ENCODE peak calls at places on chromosome 2, in six cellular contexts. F is renal cortical epithelial cell; S is A549; X is NCI-H69; R is effector memory CD4-positive, alpha-beta T cell; H is NCI-H345. E is an unnamed sample.

GRCh38 chr2:229636568-229636967 is 77.8 kb downstream of the DNER start:
- DNase-seq in X (no peak), S (no peak), H (no peak), R (no peak), F (no peak), E (no peak)

GRCh38 chr2:157691131-157691530 is 62.5 kb upstream of the ACVR1C start:
- DNase-seq in R (no peak), H (no peak), S (no peak), X (peak; percentile 17), F (no peak), E (no peak)

GRCh38 chr2:10417551-10418335 is 30.4 kb downstream of the ODC1 start:
- DNase-seq in F (peak; percentile 38), R (no peak), H (no peak), S (no peak), X (no peak), E (no peak)

GRCh38 chr2:176193048-176193447 is 4.6 kb downstream of the HOXD1 start:
- DNase-seq in S (no peak), R (no peak), X (peak; percentile 80), F (peak; percentile 86), H (no peak), E (no peak)

GRCh38 chr2:124778076-124778475 is 753.0 kb downstream of the CNTNAP5 start:
- DNase-seq in H (no peak), R (no peak), F (peak; percentile 2), S (no peak), X (no peak), E (no peak)

GRCh38 chr2:220143336-220143735 is 515.9 kb downstream of the SLC4A3 start:
- DNase-seq in S (no peak), F (peak; percentile 90), H (no peak), R (no peak), X (no peak), E (no peak)

GRCh38 chr2:55364189-55365055 is 55.2 kb downstream of the CCDC88A start:
- DNase-seq in H (no peak), F (peak; percentile 85), S (peak; percentile 23), R (no peak), X (no peak), E (no peak)

GRCh38 chr2:59449264-59449663 is 1104.2 kb downstream of the BCL11A start:
- DNase-seq in H (no peak), F (no peak), X (no peak), S (no peak), R (no peak), E (no peak)

GRCh38 chr2:147382322-147382948 is 462.4 kb upstream of the ACVR2A start:
- DNase-seq in R (no peak), F (no peak), X (peak; percentile 93), H (peak; percentile 92), S (no peak), E (no peak)

GRCh38 chr2:184628051-184628450 is 29.7 kb downstream of the ZNF804A start:
- DNase-seq in F (no peak), R (no peak), X (no peak), H (no peak), S (no peak), E (no peak)

GRCh38 chr2:130135692-130136541 is 6.9 kb upstream of the POTEF start:
- DNase-seq in R (no peak), X (no peak), F (no peak), H (no peak), S (no peak), E (no peak)

GRCh38 chr2:16335606-16335930 is 330.1 kb downstream of the CYRIA start:
- DNase-seq in S (no peak), R (no peak), F (no peak), X (no peak), H (no peak), E (no peak)

GRCh38 chr2:233408366-233409285 is 54.3 kb downstream of the DGKD start:
- DNase-seq in S (no peak), H (peak; percentile 11), R (no peak), X (peak; percentile 74), F (no peak), E (no peak)

GRCh38 chr2:188404341-188405004 is 112.8 kb downstream of the GULP1 start:
- DNase-seq in S (no peak), R (no peak), H (no peak), X (no peak), F (peak; percentile 75), E (no peak)

GRCh38 chr2:122205637-122206036 is 450.2 kb downstream of the TSN start:
- DNase-seq in X (no peak), H (no peak), R (no peak), F (no peak), S (no peak), E (no peak)

GRCh38 chr2:26961603-26962184 is 8.7 kb upstream of the MAPRE3 start:
- DNase-seq in H (peak; percentile 89), R (peak; percentile 54), S (peak; percentile 97), X (peak; percentile 79), F (peak; percentile 65), E (peak; percentile 67)

GRCh38 chr2:11133936-11134320 is 21.3 kb upstream of the SLC66A3 start:
- DNase-seq in F (no peak), H (no peak), X (no peak), S (no peak), R (no peak), E (no peak)

GRCh38 chr2:151774506-151774905 is 40.2 kb upstream of the NEB start:
- DNase-seq in S (no peak), F (peak; percentile 94), X (no peak), H (no peak), R (no peak), E (no peak)

GRCh38 chr2:20146401-20146800 is 78.5 kb downstream of the SDC1 start:
- DNase-seq in F (no peak), R (no peak), H (no peak), X (no peak), S (no peak), E (no peak)

GRCh38 chr2:203786912-203787311 is 80.5 kb downstream of the CD28 start:
- DNase-seq in S (no peak), X (peak; percentile 5), R (no peak), F (no peak), H (peak; percentile 68), E (no peak)

GRCh38 chr2:241036397-241036963 is 38.1 kb downstream of the SNED1 start:
- DNase-seq in R (peak; percentile 45), F (peak; percentile 12), S (no peak), H (peak; percentile 47), X (peak; percentile 44), E (peak; percentile 85)

GRCh38 chr2:26068602-26069298 is 34.9 kb downstream of the RAB10 start:
- DNase-seq in F (peak; percentile 92), X (peak; percentile 26), S (peak; percentile 71), H (no peak), R (peak; percentile 13), E (peak; percentile 27)

GRCh38 chr2:218307415-218308090 is 15.2 kb upstream of the TMBIM1 start:
- DNase-seq in H (no peak), F (no peak), R (no peak), X (no peak), S (no peak), E (no peak)

GRCh38 chr2:105271393-105272045 is 30.0 kb downstream of the GPR45 start:
- DNase-seq in X (no peak), S (no peak), F (no peak), H (no peak), R (no peak), E (no peak)

GRCh38 chr2:217993817-217994459 is 8.9 kb downstream of the TNS1 start:
- DNase-seq in R (no peak), H (peak; percentile 65), X (peak; percentile 21), F (no peak), S (peak; percentile 70), E (peak; percentile 84)

GRCh38 chr2:9737053-9737875 is 106.0 kb upstream of the TAF1B start:
- DNase-seq in X (peak; percentile 30), H (peak; percentile 9), R (no peak), S (peak; percentile 26), F (peak; percentile 40), E (peak; percentile 57)

GRCh38 chr2:133878326-133878725 is 310.1 kb upstream of the NCKAP5 start:
- DNase-seq in F (no peak), X (no peak), R (no peak), S (no peak), H (no peak), E (no peak)

GRCh38 chr2:10184421-10184820 is 61.9 kb downstream of the RRM2 start:
- DNase-seq in R (no peak), H (no peak), S (no peak), F (no peak), X (no peak), E (no peak)

GRCh38 chr2:109218792-109219126 is 89.8 kb downstream of the SH3RF3 start:
- DNase-seq in S (no peak), R (no peak), F (no peak), X (no peak), H (no peak), E (no peak)

GRCh38 chr2:16248571-16249105 is 308.3 kb downstream of the MYCN start:
- DNase-seq in X (no peak), H (no peak), F (no peak), R (no peak), S (no peak), E (no peak)

GRCh38 chr2:48337871-48338270 is 192.1 kb upstream of the STON1 start:
- DNase-seq in F (no peak), H (no peak), R (no peak), X (no peak), S (no peak), E (no peak)

E was measured in GM12892.